ENCODE peak calls at places on chromosomes 12 and 14, in ten cellular contexts. I is A549, N is tibial nerve, C is neural progenitor cell, P is uterus, W is mesothelial cell of epicardium, J is colonic mucosa, D is foreskin fibroblast, E is cardiac muscle cell, A is AG09319. B is an unnamed sample.

GRCh38 chr12:104944252-104944651 is 13.8 kb downstream of the SLC41A2 start:
- DNase-seq in J (no peak), E (no peak), W (no peak), D (no peak), C (no peak), P (no peak), A (no peak), N (no peak), I (no peak), B (no peak)

GRCh38 chr14:75752086-75752485 is 91.0 kb downstream of the TTLL5 start:
- DNase-seq in P (no peak), J (no peak), N (no peak), I (no peak), W (no peak), D (no peak), C (no peak), E (no peak), A (no peak), B (no peak)

GRCh38 chr12:118315821-118316220 is 56.9 kb downstream of the TAOK3 start:
- DNase-seq in A (no peak), W (no peak), J (no peak), E (no peak), I (no peak), N (no peak), P (no peak), D (peak), C (no peak), B (no peak)

GRCh38 chr12:47039756-47040155 is 39.7 kb upstream of the PCED1B start:
- DNase-seq in J (no peak), D (no peak), I (peak), A (no peak), P (no peak), W (no peak), N (no peak), E (no peak), C (no peak), B (no peak)

GRCh38 chr14:104723651-104724406 is at the start of gene ADSS1:
- DNase-seq in A (no peak), P (peak), J (peak), N (peak), I (peak), E (peak), W (no peak), D (peak), C (peak), B (no peak)

GRCh38 chr12:50404307-50404706 is 3.6 kb downstream of the LARP4 start:
- DNase-seq in P (no peak), W (no peak), C (no peak), E (no peak), I (no peak), J (no peak), N (no peak), A (no peak), D (no peak), B (no peak)

GRCh38 chr12:69239922-69240624 is 704 bp downstream of the CPSF6 start:
- DNase-seq in P (peak), J (peak), E (peak), I (peak), N (peak), C (peak), A (no peak), D (peak), W (peak), B (no peak)

GRCh38 chr12:47135578-47135977 is 55.8 kb upstream of the AMIGO2 start:
- DNase-seq in N (no peak), P (no peak), D (no peak), C (no peak), A (no peak), W (no peak), I (no peak), J (no peak), E (no peak), B (no peak)

GRCh38 chr12:53781218-53781801 is 29.5 kb upstream of the CISTR start:
- DNase-seq in I (no peak), D (peak), N (no peak), E (no peak), P (no peak), J (no peak), A (no peak), W (no peak), C (no peak), B (no peak)

GRCh38 chr14:55530464-55530863 is 49.5 kb upstream of the KTN1 start:
- DNase-seq in W (no peak), J (no peak), P (no peak), A (no peak), C (no peak), N (no peak), D (no peak), I (no peak), E (peak), B (no peak)

GRCh38 chr12:65756956-65757511 is 67.2 kb upstream of the HMGA2 start:
- DNase-seq in E (no peak), C (no peak), A (no peak), J (no peak), I (no peak), W (no peak), P (no peak), D (peak), N (no peak), B (no peak)

GRCh38 chr12:12990700-12991468 is 9.2 kb downstream of the HEBP1 start:
- DNase-seq in N (no peak), A (no peak), I (no peak), W (no peak), P (no peak), J (no peak), D (no peak), E (no peak), C (no peak), B (no peak)

GRCh38 chr12:31204995-31205582 is 120.9 kb downstream of the SINHCAF start:
- DNase-seq in N (no peak), A (no peak), C (no peak), D (peak), E (no peak), P (no peak), J (no peak), I (no peak), W (no peak), B (no peak)

GRCh38 chr14:61461808-61462275 is 140.5 kb downstream of the PRKCH start:
- DNase-seq in C (peak), D (peak), E (peak), J (peak), P (no peak), W (no peak), A (peak), I (peak), N (peak), B (peak)

GRCh38 chr12:25982416-25982815 is 23.9 kb downstream of the RASSF8 start:
- DNase-seq in P (no peak), W (no peak), D (no peak), E (no peak), N (no peak), C (no peak), J (no peak), I (no peak), A (no peak), B (no peak)

GRCh38 chr12:58296818-58297217 is 355.5 kb downstream of the ATP23 start:
- DNase-seq in A (no peak), D (no peak), P (no peak), W (no peak), N (no peak), C (peak), E (no peak), J (no peak), I (no peak), B (no peak)

GRCh38 chr12:49990269-49990668 is 17.5 kb downstream of the AQP6 start:
- DNase-seq in J (no peak), E (no peak), W (no peak), D (peak), N (no peak), I (no peak), A (peak), C (no peak), P (no peak), B (no peak)

GRCh38 chr12:88298761-88299242 is 156.7 kb downstream of the TMTC3 start:
- DNase-seq in D (peak), A (no peak), C (no peak), P (no peak), J (no peak), I (peak), N (no peak), E (peak), W (no peak), B (peak)

GRCh38 chr12:94244165-94245133 is 96.1 kb downstream of the PLXNC1 start:
- DNase-seq in W (no peak), J (no peak), I (no peak), C (no peak), N (no peak), A (no peak), D (no peak), P (no peak), E (no peak), B (no peak)

GRCh38 chr12:481422-481821 is 21.7 kb downstream of the B4GALNT3 start:
- DNase-seq in I (no peak), J (no peak), P (peak), W (no peak), C (no peak), N (no peak), D (no peak), A (no peak), E (peak), B (peak)

GRCh38 chr12:100656806-100657205 is 83.3 kb downstream of the GAS2L3 start:
- DNase-seq in I (no peak), P (no peak), D (no peak), J (no peak), N (no peak), E (no peak), A (no peak), C (peak), W (no peak), B (no peak)

GRCh38 chr12:103840399-103840880 is 594 bp downstream of the NT5DC3 start:
- DNase-seq in A (no peak), I (peak), D (peak), N (no peak), P (peak), E (no peak), C (no peak), W (no peak), J (no peak), B (no peak)

GRCh38 chr14:70666364-70666691 is 24.6 kb downstream of the TTC9 start:
- DNase-seq in E (no peak), P (no peak), D (no peak), C (no peak), N (no peak), A (no peak), W (no peak), J (no peak), I (no peak), B (no peak)

GRCh38 chr12:79415754-79416435 is 274.9 kb downstream of the PAWR start:
- DNase-seq in C (no peak), A (no peak), E (no peak), I (peak), P (no peak), D (peak), N (no peak), W (no peak), J (peak), B (no peak)

GRCh38 chr14:55432628-55433027 is 7.8 kb downstream of the TBPL2 start:
- DNase-seq in A (no peak), N (no peak), D (no peak), I (no peak), W (no peak), E (no peak), P (no peak), C (no peak), J (no peak), B (no peak)

GRCh38 chr14:99288948-99289347 is 17.0 kb upstream of the BCL11B start:
- DNase-seq in W (no peak), E (no peak), D (no peak), C (no peak), N (no peak), I (no peak), J (no peak), A (no peak), P (no peak), B (no peak)

GRCh38 chr12:123882306-123882705 is 90.3 kb downstream of the CCDC92 start:
- DNase-seq in N (no peak), W (no peak), A (no peak), C (no peak), P (no peak), E (no peak), J (no peak), D (no peak), I (no peak), B (no peak)

GRCh38 chr14:91835197-91835919 is 32.0 kb downstream of the TC2N start:
- DNase-seq in P (no peak), W (no peak), E (peak), J (peak), D (no peak), I (no peak), C (no peak), N (no peak), A (no peak), B (no peak)

GRCh38 chr14:77085538-77085937 is 12.5 kb upstream of the CIPC start:
- DNase-seq in C (peak), W (no peak), D (no peak), N (no peak), P (no peak), I (no peak), A (no peak), J (no peak), E (no peak), B (no peak)

GRCh38 chr12:102326987-102327386 is 129.4 kb upstream of the PMCH start:
- DNase-seq in C (no peak), P (no peak), W (no peak), N (no peak), D (no peak), A (no peak), E (no peak), J (no peak), I (no peak), B (no peak)

GRCh38 chr14:95981939-95982338 is 57.2 kb upstream of the C14orf132 start:
- DNase-seq in J (no peak), I (no peak), D (no peak), C (no peak), E (peak), W (no peak), N (no peak), P (no peak), A (no peak), B (no peak)

GRCh38 chr12:94872007-94872653 is 131.4 kb downstream of the NDUFA12 start:
- DNase-seq in J (no peak), D (no peak), E (no peak), I (no peak), N (no peak), W (no peak), A (no peak), C (no peak), P (no peak), B (no peak)

GRCh38 chr12:27290501-27291168 is 42.0 kb upstream of the BMAL2 start:
- DNase-seq in D (no peak), I (no peak), W (no peak), J (no peak), A (no peak), C (no peak), N (no peak), P (no peak), E (no peak), B (no peak)

GRCh38 chr12:27292718-27293117 is 39.9 kb upstream of the BMAL2 start:
- DNase-seq in D (no peak), E (no peak), I (no peak), W (no peak), N (no peak), P (no peak), J (no peak), A (no peak), C (no peak), B (no peak)

GRCh38 chr12:27291862-27292261 is 40.8 kb upstream of the BMAL2 start:
- DNase-seq in I (no peak), E (no peak), C (no peak), N (no peak), A (no peak), W (no peak), D (no peak), P (no peak), J (no peak), B (no peak)

GRCh38 chr12:27285395-27285794 is 41.3 kb downstream of the STK38L start:
- DNase-seq in D (no peak), N (no peak), J (no peak), E (no peak), I (no peak), W (no peak), P (no peak), A (no peak), C (peak), B (no peak)

GRCh38 chr12:27289414-27289813 is 43.2 kb upstream of the BMAL2 start:
- DNase-seq in D (peak), N (no peak), J (no peak), C (no peak), I (no peak), A (no peak), W (no peak), E (no peak), P (no peak), B (no peak)
- TF ChIP-seq CTCF in D (no peak), N (no peak), J (no peak), C (no peak), I (no peak), A (no peak), W (no peak), E (no peak), P (no peak), B (no peak)

GRCh38 chr14:22644305-22644635 is at the start of gene OR6J1:
- DNase-seq in P (no peak), I (no peak), E (no peak), A (no peak), W (no peak), D (no peak), J (no peak), C (no peak), N (no peak), B (no peak)
- TF ChIP-seq CTCF in P (no peak), I (no peak), E (no peak), A (no peak), W (no peak), D (no peak), J (no peak), C (no peak), N (no peak), B (no peak)

GRCh38 chr14:38197001-38197760 is 10.5 kb upstream of the SSTR1 start:
- DNase-seq in C (no peak), D (peak), P (no peak), I (no peak), E (no peak), A (peak), N (no peak), W (no peak), J (no peak), B (no peak)
- TF ChIP-seq CTCF in C (peak), D (peak), P (peak), I (peak), E (peak), A (peak), N (peak), W (peak), J (peak), B (peak)

GRCh38 chr14:29528889-29529288 is 398.8 kb downstream of the PRKD1 start:
- DNase-seq in J (no peak), D (peak), A (no peak), E (no peak), I (no peak), W (no peak), N (no peak), P (no peak), C (no peak), B (peak)

GRCh38 chr14:29527286-29527685 is 400.4 kb downstream of the PRKD1 start:
- DNase-seq in N (no peak), E (no peak), P (no peak), J (no peak), A (no peak), C (no peak), W (no peak), I (no peak), D (no peak), B (no peak)

DNA sequence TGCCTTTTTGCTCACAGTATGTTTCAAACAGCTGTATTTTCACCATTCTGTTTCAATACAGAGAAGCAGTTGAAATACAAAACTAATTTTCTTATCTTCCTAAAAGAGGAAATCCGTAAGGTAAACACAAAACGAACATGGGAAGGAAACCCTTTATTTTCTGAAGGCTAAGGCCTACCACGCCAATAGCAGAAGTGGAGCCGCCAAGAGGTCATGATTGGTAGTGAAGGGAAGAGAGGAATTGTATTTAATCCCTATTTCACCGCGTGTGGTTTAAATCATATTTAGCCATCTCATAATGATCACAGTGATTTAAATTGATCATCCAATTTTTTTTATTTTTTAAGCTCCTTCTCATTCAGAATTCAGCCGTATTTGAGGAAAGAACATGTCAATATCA is 398.2 kb downstream of the PRKD1 start:
- DNase-seq in C (peak), D (peak), E (no peak), I (no peak), J (no peak), A (no peak), N (no peak), P (no peak), W (no peak), B (no peak)
- TF ChIP-seq CTCF in C (peak), D (peak), E (peak), I (no peak), J (no peak), A (no peak), N (no peak), P (no peak), W (peak), B (peak)

DNA sequence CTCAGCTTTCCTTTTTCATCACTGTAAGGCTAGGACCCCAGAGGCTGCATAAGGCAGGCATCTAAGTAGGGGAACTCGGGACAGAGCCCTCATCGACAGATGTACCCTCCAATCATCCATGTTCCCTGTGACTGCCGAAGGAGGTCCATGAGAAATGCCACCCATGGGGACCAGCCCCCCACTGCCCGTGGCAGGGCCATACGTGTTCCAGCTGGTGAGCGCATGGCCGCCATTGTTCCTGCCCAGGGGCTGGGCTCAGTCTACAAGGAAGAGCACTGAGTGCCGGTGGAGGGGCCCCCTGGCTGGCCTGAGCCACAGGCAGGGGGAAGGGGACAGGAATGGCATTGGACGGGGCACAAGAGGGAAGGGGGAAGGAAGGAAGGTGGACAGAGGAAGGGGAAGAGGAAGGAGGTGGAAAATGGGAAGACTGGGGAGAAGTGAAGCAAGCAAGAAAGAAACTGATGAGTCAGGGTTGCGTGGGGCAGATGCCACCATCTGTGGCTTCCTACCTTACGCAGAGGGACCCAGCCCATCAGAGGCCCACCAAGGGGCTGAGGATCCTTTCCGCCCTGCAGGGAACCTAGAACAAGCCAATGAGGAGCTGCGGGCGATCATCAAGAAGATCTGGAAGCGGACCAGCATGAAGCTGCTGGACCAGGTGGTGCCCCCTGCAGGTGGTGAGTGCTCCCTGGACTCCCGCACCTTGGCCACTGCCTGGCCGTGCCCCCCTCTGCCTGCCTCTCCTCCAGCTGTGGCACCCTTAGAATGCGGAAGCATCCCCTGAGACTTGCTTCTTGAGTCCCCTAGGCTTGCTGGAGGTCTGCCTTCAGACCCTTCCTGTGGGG is 120.6 kb upstream of the FKBP4 start:
- DNase-seq in P (peak), I (peak), W (no peak), N (no peak), C (peak), A (no peak), J (no peak), D (no peak), E (no peak), B (no peak)
- TF ChIP-seq CTCF in P (no peak), I (no peak), W (no peak), N (no peak), C (peak), A (peak), J (no peak), D (peak), E (no peak), B (no peak)

B was measured in astrocyte of the cerebellum.